ENCODE peak calls at places on chromosomes 12 and 14, in nine cellular contexts. T is psoas muscle; N is fibroblast of lung; S is AG10803; M is naive thymus-derived CD4-positive, alpha-beta T cell; J is aorta; P is gastrocnemius medialis; U is uterus; A is cardiac muscle cell. V is an unnamed sample.

GRCh38 chr12:16325426-16325825 is 22.0 kb upstream of the MGST1 start:
- DNase-seq in J (no peak), A (no peak), P (no peak), T (no peak), M (no peak), U (no peak), S (no peak), N (no peak), V (no peak)

GRCh38 chr12:15540469-15540872 is 218.2 kb downstream of the PTPRO start:
- DNase-seq in P (no peak), M (no peak), N (peak), S (peak), A (peak), J (no peak), T (no peak), U (no peak), V (no peak)

GRCh38 chr14:98223106-98223505 is 1048.9 kb downstream of the BCL11B start:
- DNase-seq in M (no peak), P (no peak), N (no peak), T (no peak), S (no peak), J (no peak), U (no peak), A (no peak), V (no peak)

GRCh38 chr12:109111775-109112491 is 4.5 kb upstream of the ACACB start:
- DNase-seq in A (peak), M (peak), J (peak), N (peak), P (no peak), U (peak), T (peak), S (peak), V (peak)

GRCh38 chr12:109383240-109383639 is 35.5 kb downstream of the MYO1H start:
- DNase-seq in S (no peak), A (no peak), N (no peak), J (no peak), U (no peak), P (no peak), T (no peak), M (no peak), V (no peak)

GRCh38 chr12:32820376-32820931 is 64.8 kb upstream of the YARS2 start:
- DNase-seq in P (no peak), J (no peak), M (no peak), U (no peak), S (no peak), A (no peak), T (no peak), N (no peak), V (no peak)

GRCh38 chr14:53168786-53169185 is 15.7 kb upstream of the DDHD1 start:
- DNase-seq in P (no peak), J (no peak), N (no peak), M (no peak), T (no peak), S (no peak), U (no peak), A (no peak), V (no peak)

GRCh38 chr12:104750061-104750460 is 208.0 kb downstream of the SLC41A2 start:
- DNase-seq in P (no peak), M (no peak), S (peak), T (no peak), N (peak), J (no peak), A (peak), U (no peak), V (peak)

GRCh38 chr14:85527458-85527857 is 2.5 kb upstream of the FLRT2 start:
- DNase-seq in A (peak), P (no peak), N (no peak), S (no peak), J (no peak), T (no peak), M (no peak), U (no peak), V (peak)

GRCh38 chr14:100402631-100403030 is 79.5 kb downstream of the SLC25A47 start:
- DNase-seq in J (no peak), P (no peak), N (peak), M (no peak), S (no peak), T (no peak), U (no peak), A (no peak), V (no peak)

GRCh38 chr12:97794335-97794734 is 331.7 kb downstream of the RMST start:
- DNase-seq in U (no peak), P (no peak), N (no peak), T (no peak), J (no peak), M (no peak), A (no peak), S (no peak), V (no peak)

GRCh38 chr12:62873116-62873825 is 61.7 kb downstream of the PPM1H start:
- DNase-seq in J (no peak), A (no peak), N (no peak), P (no peak), T (no peak), M (no peak), U (no peak), S (no peak), V (no peak)

GRCh38 chr12:27198036-27198435 is 46.0 kb upstream of the STK38L start:
- DNase-seq in J (peak), U (peak), P (no peak), M (no peak), A (peak), S (peak), N (peak), T (peak), V (peak)

GRCh38 chr14:35383569-35384385 is 20.8 kb downstream of the NFKBIA start:
- DNase-seq in T (peak), P (no peak), A (no peak), M (no peak), U (no peak), N (no peak), J (no peak), S (no peak), V (no peak)

GRCh38 chr14:46405095-46405494 is 246.5 kb downstream of the RPL10L start:
- DNase-seq in N (no peak), S (no peak), P (no peak), U (no peak), A (no peak), J (no peak), M (no peak), T (no peak), V (no peak)

GRCh38 chr12:16606201-16606849 is 363 bp upstream of the LMO3 start:
- DNase-seq in P (no peak), A (peak), T (peak), N (peak), U (peak), J (peak), M (no peak), S (peak), V (peak)

GRCh38 chr14:104591031-104591430 is 11.5 kb downstream of the C14orf180 start:
- DNase-seq in S (no peak), A (no peak), J (no peak), M (no peak), T (peak), N (no peak), U (no peak), P (no peak), V (no peak)

GRCh38 chr12:125221602-125222001 is 156.4 kb downstream of the AACS start:
- DNase-seq in M (no peak), A (no peak), J (no peak), S (no peak), U (no peak), P (no peak), N (no peak), T (no peak), V (no peak)

GRCh38 chr14:104359301-104359968 is 220.1 kb upstream of the C14orf180 start:
- DNase-seq in A (no peak), S (no peak), N (no peak), T (no peak), P (no peak), U (no peak), M (no peak), J (no peak), V (no peak)

GRCh38 chr12:31387011-31387410 is 61.1 kb upstream of the SINHCAF start:
- DNase-seq in T (no peak), A (no peak), N (no peak), U (no peak), P (no peak), J (no peak), S (no peak), M (no peak), V (no peak)

GRCh38 chr12:31387466-31387865 is 61.5 kb upstream of the SINHCAF start:
- DNase-seq in N (no peak), T (no peak), A (no peak), J (no peak), S (no peak), U (no peak), M (no peak), P (no peak), V (no peak)

GRCh38 chr12:31390991-31391390 is 65.0 kb upstream of the SINHCAF start:
- DNase-seq in A (no peak), S (no peak), M (no peak), U (no peak), P (no peak), N (no peak), T (no peak), J (no peak), V (no peak)

GRCh38 chr12:31386364-31386777 is 60.4 kb upstream of the SINHCAF start:
- DNase-seq in N (no peak), T (no peak), S (no peak), P (no peak), U (no peak), J (no peak), M (no peak), A (peak), V (no peak)

GRCh38 chr12:31388713-31389112 is 62.8 kb upstream of the SINHCAF start:
- DNase-seq in J (no peak), A (no peak), P (no peak), T (no peak), N (no peak), M (no peak), S (no peak), U (no peak), V (no peak)
- H3K4me3 ChIP-seq in J (no peak), A (no peak), P (no peak), T (no peak), N (no peak), M (no peak), S (no peak), U (no peak), V (no peak)

GRCh38 chr14:34062353-34062973 is 111.6 kb upstream of the EGLN3 start:
- DNase-seq in P (no peak), U (no peak), N (no peak), S (no peak), T (no peak), M (no peak), J (no peak), A (no peak), V (no peak)

GRCh38 chr14:34058510-34058909 is 107.6 kb upstream of the EGLN3 start:
- DNase-seq in N (no peak), A (no peak), S (no peak), T (no peak), U (no peak), P (no peak), M (no peak), J (no peak), V (no peak)

GRCh38 chr14:34059925-34060746 is 109.3 kb upstream of the EGLN3 start:
- DNase-seq in P (peak), U (peak), T (peak), M (peak), N (peak), A (peak), S (peak), J (peak), V (peak)

GRCh38 chr14:34059037-34059924 is 108.4 kb upstream of the EGLN3 start:
- DNase-seq in A (no peak), P (no peak), S (no peak), T (no peak), N (no peak), J (no peak), U (no peak), M (no peak), V (no peak)

GRCh38 chr14:34060747-34061050 is 109.8 kb upstream of the EGLN3 start:
- DNase-seq in P (no peak), U (no peak), S (no peak), J (no peak), N (no peak), M (no peak), T (no peak), A (no peak), V (no peak)
- H3K4me3 ChIP-seq in P (peak), U (peak), S (peak), J (peak), N (peak), M (peak), T (peak), A (peak), V (peak)

DNA sequence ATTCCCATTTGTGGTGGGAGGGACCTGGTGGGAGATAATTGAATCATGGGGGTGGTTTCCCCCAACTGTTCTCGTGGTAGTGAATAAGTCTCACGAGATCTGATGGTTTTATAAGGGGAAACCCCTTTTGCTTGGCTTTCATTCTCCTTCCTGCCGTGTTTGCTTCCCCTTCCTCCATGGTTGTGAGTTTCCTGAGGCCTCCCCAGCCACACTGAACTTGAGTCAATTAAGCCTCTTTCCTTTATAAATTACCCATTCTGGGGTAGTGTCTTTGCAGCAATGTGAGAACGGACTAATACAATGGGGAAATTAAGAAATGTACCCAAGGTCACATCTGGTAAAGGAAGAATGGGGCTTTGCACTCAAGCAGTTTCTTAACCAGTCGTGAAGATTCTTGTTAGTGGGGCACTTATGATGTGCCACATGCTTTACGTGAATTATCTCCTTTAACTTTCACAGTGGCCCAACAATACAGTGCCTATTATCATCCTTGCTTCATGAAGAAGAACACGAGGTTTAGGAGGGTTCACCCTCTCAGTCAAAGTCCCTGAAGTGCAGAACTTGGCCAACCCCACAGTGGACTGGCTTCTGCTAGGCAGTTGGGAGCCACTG is 234.3 kb downstream of the EFCAB11 start:
- DNase-seq in N (no peak), S (no peak), P (no peak), A (no peak), T (no peak), J (no peak), M (peak), U (no peak), V (no peak)
- H3K4me3 ChIP-seq in N (no peak), S (no peak), P (no peak), A (no peak), T (no peak), J (no peak), M (peak), U (no peak), V (no peak)

DNA sequence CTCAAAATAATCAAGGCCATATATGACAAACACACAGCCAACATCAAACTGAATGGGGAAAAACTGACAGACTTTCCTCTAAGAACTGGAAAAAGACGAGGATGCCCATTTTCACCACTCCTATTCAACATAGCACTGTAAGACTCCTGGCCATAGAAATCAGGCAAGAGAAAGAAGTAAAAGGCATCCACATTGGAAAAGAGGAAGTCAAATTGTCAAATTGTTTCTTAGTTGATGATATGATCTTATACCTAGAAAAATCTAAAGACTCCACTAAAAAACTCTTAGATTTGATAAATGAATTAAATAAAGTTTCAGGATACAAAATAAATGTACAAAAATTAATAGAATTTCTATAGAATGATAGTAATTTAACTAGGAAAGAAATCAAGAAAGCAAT is 11.2 kb downstream of the OR8S1 start:
- DNase-seq in M (no peak), P (no peak), J (no peak), S (no peak), A (no peak), T (no peak), U (no peak), N (no peak), V (no peak)
- H3K4me3 ChIP-seq in M (no peak), P (no peak), J (no peak), S (no peak), A (no peak), T (no peak), U (no peak), N (no peak), V (no peak)

GRCh38 chr12:19850341-19851065 is 411.2 kb downstream of the AEBP2 start:
- DNase-seq in J (no peak), A (peak), U (peak), M (no peak), P (no peak), S (peak), N (peak), T (no peak), V (peak)
- H3K4me3 ChIP-seq in J (peak), A (no peak), U (no peak), M (no peak), P (no peak), S (no peak), N (no peak), T (no peak), V (no peak)